ENCODE peak calls at places on chromosomes 1 and 21, in nine cellular contexts. B is PC-9, C is cardiac muscle cell, O is body of pancreas, P is tibial nerve, L is uterus, M is astrocyte of the spinal cord, X is suprapubic skin, N is adipocyte. D is an unnamed sample.

GRCh38 chr1:204990721-204991341 is 52.2 kb upstream of the CNTN2 start:
- DNase-seq in B (no peak), C (no peak), O (no peak), P (no peak), L (no peak), M (no peak), X (no peak), N (no peak), D (no peak)

GRCh38 chr1:98344726-98345125 is 316.8 kb upstream of the SNX7 start:
- DNase-seq in B (peak), C (no peak), O (no peak), P (no peak), L (no peak), M (peak), X (no peak), N (no peak), D (no peak)

GRCh38 chr1:1053022-1053421 is 21.1 kb downstream of the RNF223 start:
- DNase-seq in B (no peak), C (no peak), O (no peak), P (no peak), L (no peak), M (no peak), X (no peak), N (no peak), D (no peak)

GRCh38 chr1:173715538-173715844 is 710 bp downstream of the KLHL20 start:
- DNase-seq in B (no peak), C (no peak), O (no peak), P (no peak), L (no peak), M (peak), X (no peak), N (no peak), D (no peak)

GRCh38 chr1:25467193-25467592 is 36.5 kb downstream of the MACO1 start:
- DNase-seq in B (no peak), C (no peak), O (no peak), P (no peak), L (no peak), M (no peak), X (no peak), N (no peak), D (no peak)

GRCh38 chr1:218943371-218943770 is 230.3 kb upstream of the LYPLAL1 start:
- DNase-seq in B (no peak), C (no peak), O (no peak), P (no peak), L (no peak), M (no peak), X (no peak), N (no peak), D (no peak)

GRCh38 chr21:44012474-44013379 is 618 bp downstream of the TRAPPC10 start:
- DNase-seq in B (no peak), C (peak), O (peak), P (peak), L (peak), M (no peak), X (peak), N (peak), D (no peak)

GRCh38 chr1:99731384-99731783 is 35.1 kb downstream of the FRRS1 start:
- DNase-seq in B (no peak), C (no peak), O (no peak), P (no peak), L (no peak), M (peak), X (no peak), N (peak), D (no peak)

GRCh38 chr1:103541431-103541830 is 15.9 kb downstream of the RNPC3 start:
- DNase-seq in B (no peak), C (no peak), O (no peak), P (no peak), L (no peak), M (no peak), X (no peak), N (no peak), D (no peak)

GRCh38 chr1:32372149-32372756 is 9.9 kb downstream of the TSSK3 start:
- DNase-seq in B (no peak), C (no peak), O (no peak), P (no peak), L (no peak), M (no peak), X (no peak), N (no peak), D (no peak)

GRCh38 chr21:45889115-45889708 is 92.4 kb upstream of the COL6A1 start:
- DNase-seq in B (no peak), C (no peak), O (no peak), P (no peak), L (no peak), M (no peak), X (no peak), N (no peak), D (no peak)

GRCh38 chr1:168291222-168291824 is 10.6 kb downstream of the TBX19 start:
- DNase-seq in B (no peak), C (no peak), O (no peak), P (no peak), L (no peak), M (no peak), X (no peak), N (no peak), D (no peak)

GRCh38 chr1:110482662-110483307 is 31.8 kb downstream of the PROK1 start:
- DNase-seq in B (no peak), C (peak), O (no peak), P (no peak), L (no peak), M (no peak), X (no peak), N (no peak), D (no peak)

GRCh38 chr1:197637406-197637805 is 137.9 kb downstream of the DENND1B start:
- DNase-seq in B (no peak), C (no peak), O (no peak), P (no peak), L (no peak), M (no peak), X (no peak), N (no peak), D (no peak)

GRCh38 chr21:27329255-27329851 is 362.5 kb upstream of the ADAMTS5 start:
- DNase-seq in B (no peak), C (peak), O (no peak), P (no peak), L (peak), M (peak), X (no peak), N (peak), D (peak)

GRCh38 chr1:20988030-20988825 is 188.5 kb downstream of the EIF4G3 start:
- DNase-seq in B (no peak), C (no peak), O (no peak), P (no peak), L (no peak), M (peak), X (no peak), N (peak), D (no peak)

GRCh38 chr1:88946845-88947244 is 45.6 kb downstream of the KYAT3 start:
- DNase-seq in B (no peak), C (peak), O (no peak), P (no peak), L (no peak), M (peak), X (no peak), N (peak), D (no peak)

GRCh38 chr1:228456252-228457016 is 30.7 kb upstream of the RNF187 start:
- DNase-seq in B (no peak), C (no peak), O (no peak), P (no peak), L (no peak), M (no peak), X (no peak), N (no peak), D (no peak)

GRCh38 chr1:168428063-168428731 is 115.6 kb downstream of the XCL2 start:
- DNase-seq in B (no peak), C (peak), O (peak), P (no peak), L (peak), M (no peak), X (no peak), N (peak), D (no peak)

GRCh38 chr1:95116666-95117206 is 419 bp upstream of the TLCD4 start:
- DNase-seq in B (peak), C (peak), O (peak), P (peak), L (peak), M (peak), X (no peak), N (peak), D (no peak)

GRCh38 chr1:236064674-236065508 is at the start of gene NID1:
- DNase-seq in B (no peak), C (peak), O (peak), P (peak), L (peak), M (peak), X (peak), N (peak), D (peak)

GRCh38 chr1:236065509-236066005 is 667 bp upstream of the NID1 start:
- DNase-seq in B (no peak), C (no peak), O (no peak), P (peak), L (no peak), M (no peak), X (no peak), N (no peak), D (no peak)

GRCh38 chr1:236066054-236066453 is 1.2 kb upstream of the NID1 start:
- DNase-seq in B (no peak), C (peak), O (no peak), P (no peak), L (no peak), M (no peak), X (no peak), N (no peak), D (no peak)

GRCh38 chr1:236063919-236064673 is 794 bp downstream of the NID1 start:
- DNase-seq in B (no peak), C (peak), O (peak), P (peak), L (peak), M (peak), X (peak), N (peak), D (no peak)

DNA sequence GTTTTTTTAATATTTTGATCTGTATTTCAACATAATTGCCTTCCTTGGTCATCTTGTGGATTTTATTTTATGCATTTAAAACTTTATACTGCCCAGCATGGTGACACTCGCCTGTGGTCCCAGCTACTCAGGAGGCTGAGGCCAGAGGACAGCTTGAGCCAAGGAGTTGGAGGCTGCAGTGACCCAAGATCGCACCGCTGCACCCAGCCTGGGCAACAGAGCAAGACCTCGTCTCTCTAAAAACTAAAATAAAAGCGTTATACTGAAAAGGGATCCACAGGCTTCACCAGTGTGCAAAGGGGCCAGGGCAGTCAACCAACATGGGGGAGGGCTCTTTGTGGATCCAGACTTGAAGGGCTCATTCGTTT is 1.4 kb downstream of the NID1 start:
- DNase-seq in B (no peak), C (no peak), O (no peak), P (no peak), L (no peak), M (peak), X (no peak), N (no peak), D (no peak)
- H3K4me3 ChIP-seq in B (no peak), C (peak), O (no peak), P (peak), L (peak), M (peak), X (peak), N (peak), D (peak)

DNA sequence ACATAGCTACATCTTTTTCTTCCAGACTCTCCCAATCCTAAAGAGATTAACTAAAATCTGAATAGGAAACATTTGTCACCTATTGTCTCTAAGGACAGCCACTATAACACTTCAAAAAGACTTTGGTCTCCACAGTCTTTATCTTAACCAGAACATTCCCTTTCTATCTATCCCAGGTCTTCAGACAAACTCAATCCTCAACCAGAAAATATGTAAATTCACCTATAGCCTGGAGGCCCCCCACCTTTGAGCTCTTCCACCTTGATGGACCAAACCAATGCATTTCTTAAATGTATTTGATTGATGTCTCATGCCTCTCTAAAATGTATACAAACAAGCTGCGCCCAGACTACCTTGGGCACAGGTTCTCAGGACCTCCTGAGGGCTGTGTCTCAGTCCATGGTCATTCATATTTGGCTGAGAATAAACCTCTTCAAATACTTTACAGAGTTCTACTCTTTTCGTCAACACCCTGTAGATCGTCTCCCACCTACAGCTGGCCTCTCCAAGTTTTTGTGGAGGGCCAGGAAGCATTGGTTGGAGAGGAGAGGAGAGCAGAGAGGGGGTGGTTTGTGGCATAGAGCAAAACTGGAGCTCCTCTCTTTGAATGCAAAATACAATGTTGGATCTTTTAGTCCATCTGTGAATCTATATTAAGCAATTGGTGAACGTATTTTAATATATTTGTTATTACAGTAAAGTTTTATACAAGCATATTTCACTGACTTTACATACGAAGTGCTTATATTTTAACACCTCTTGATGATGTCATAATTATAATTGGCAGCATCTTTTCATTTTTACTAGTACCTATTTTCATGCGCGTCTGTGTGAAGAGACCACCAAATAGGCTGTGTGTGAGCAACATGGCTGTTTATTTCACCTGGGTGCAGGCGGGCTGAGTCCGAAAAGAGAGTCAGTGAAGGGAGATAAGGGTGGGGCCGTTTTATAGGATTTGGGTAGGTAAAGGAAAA is 230.7 kb upstream of the DUSP10 start:
- DNase-seq in B (peak), C (no peak), O (no peak), P (no peak), L (no peak), M (no peak), X (no peak), N (no peak), D (no peak)
- H3K4me3 ChIP-seq in B (peak), C (no peak), O (no peak), P (no peak), L (no peak), M (no peak), X (no peak), N (no peak), D (no peak)

GRCh38 chr1:156675715-156676311 is 1.4 kb downstream of the NES start:
- DNase-seq in B (no peak), C (no peak), O (no peak), P (no peak), L (peak), M (peak), X (no peak), N (peak), D (peak)

GRCh38 chr1:156670791-156671190 is 6.4 kb downstream of the NES start:
- DNase-seq in B (no peak), C (no peak), O (no peak), P (no peak), L (no peak), M (no peak), X (no peak), N (no peak), D (no peak)

GRCh38 chr1:156671804-156672203 is 5.4 kb downstream of the NES start:
- DNase-seq in B (no peak), C (no peak), O (no peak), P (no peak), L (no peak), M (no peak), X (no peak), N (no peak), D (no peak)

GRCh38 chr1:156675271-156675708 is 1.9 kb downstream of the NES start:
- DNase-seq in B (no peak), C (peak), O (no peak), P (no peak), L (peak), M (no peak), X (no peak), N (peak), D (no peak)

DNA sequence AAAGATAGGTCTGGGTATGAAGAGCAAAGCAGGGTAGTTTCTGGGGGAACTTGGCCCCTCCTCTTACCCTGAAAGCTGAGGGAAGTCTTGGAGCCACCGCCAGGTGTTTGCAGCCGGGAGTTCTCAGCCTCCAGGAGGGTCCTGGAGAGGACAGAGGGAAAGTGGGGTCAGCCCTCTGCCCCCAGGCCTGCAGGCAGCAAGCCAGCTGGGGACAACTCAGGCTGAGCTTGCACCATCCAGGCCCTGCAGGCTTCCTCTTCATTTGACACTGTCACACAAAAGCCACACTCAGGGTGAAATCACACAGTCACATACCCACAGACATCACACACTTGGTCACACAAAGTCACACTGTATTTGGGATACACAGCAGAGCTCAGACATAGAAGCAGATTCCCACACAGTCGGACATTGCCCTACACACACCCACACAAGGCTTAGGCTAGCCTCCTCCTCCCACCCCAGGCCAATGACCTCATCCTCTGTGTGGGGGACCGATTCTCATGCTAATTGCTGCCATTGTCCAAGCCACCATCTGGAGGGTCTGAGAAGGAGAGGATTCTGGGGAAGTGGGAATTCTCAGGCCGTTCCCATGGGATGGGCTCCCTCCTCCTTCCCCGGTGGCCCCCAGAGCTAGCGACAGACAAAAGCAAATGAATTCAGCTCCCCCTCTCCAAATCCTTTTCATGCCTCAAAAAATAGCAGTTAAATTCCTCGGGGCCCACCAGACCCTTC is 3.7 kb downstream of the NES start:
- DNase-seq in B (no peak), C (peak), O (no peak), P (no peak), L (no peak), M (no peak), X (no peak), N (no peak), D (no peak)
- H3K4me3 ChIP-seq in B (no peak), C (peak), O (no peak), P (no peak), L (no peak), M (no peak), X (peak), N (no peak), D (peak)

DNA sequence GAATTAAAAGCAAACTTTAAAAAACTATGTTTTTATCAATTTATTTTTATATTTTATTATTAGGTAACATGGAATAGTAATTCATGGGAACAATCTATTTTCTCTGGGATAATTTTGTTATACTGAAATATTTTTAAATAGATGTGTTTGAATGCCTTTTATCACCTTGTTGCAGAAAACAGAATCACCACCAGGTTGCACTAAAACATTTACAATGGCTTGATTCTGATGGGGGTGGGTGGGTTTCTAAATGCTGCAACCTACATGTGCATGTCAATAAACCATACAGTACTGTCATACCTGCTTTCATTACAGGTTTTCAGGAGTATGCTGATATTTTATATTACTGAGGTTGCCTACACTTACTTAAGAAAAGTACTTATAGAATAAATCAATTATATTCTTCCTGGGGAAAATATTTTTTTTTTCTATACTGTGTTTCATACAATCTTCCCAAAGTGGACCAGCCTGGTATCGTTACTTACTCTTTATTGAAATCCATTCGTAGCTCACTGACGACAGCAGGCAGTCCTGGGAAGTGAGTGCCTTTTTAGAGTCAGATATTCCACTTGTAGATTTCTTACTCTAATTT is 132.8 kb downstream of the PTPRC start:
- DNase-seq in B (no peak), C (peak), O (no peak), P (no peak), L (no peak), M (peak), X (no peak), N (peak), D (no peak)
- H3K4me3 ChIP-seq in B (no peak), C (no peak), O (no peak), P (no peak), L (no peak), M (no peak), X (no peak), N (no peak), D (no peak)

DNA sequence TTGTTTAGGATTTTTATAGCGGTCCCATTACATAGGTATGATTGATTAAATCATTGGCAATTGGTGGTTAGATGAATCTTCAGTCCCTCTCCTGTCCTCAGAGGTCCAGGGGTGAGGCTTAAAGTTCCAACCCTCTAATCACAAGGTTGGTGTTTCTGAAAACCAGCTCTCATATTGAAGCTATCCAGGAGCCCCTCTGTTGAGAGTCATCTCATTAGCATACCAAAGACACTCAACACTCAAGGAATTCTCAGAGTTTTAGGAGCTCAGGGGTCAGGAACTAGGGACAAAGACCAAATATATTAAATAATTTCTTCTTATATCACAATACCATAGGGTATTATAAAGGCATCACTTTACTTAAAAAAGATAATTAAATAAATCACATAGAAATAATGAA is 23.3 kb downstream of the FCRL2 start:
- DNase-seq in B (no peak), C (no peak), O (no peak), P (no peak), L (no peak), M (no peak), X (no peak), N (no peak), D (no peak)
- H3K4me3 ChIP-seq in B (no peak), C (no peak), O (no peak), P (no peak), L (no peak), M (no peak), X (no peak), N (no peak), D (no peak)

DNA sequence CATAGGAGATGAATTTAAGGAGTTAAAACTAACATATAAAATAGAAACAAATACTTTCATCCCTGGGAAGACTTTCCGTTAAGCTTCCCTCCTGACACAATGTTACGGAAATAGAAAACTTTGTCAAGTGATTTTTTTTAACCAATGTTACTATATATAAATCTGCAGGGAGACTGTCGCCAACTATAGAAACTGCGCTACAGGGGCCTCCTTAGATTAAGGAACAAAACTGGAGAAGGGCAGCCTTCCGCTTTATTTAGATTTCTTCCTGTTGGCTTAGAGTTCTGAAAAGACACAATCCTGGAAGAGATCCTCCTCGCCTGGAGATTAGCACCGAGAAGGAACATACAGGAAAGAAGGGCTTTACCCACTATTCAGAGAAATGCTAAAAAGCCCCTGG is 1.5 kb downstream of the MGST3 start:
- DNase-seq in B (no peak), C (no peak), O (no peak), P (no peak), L (no peak), M (no peak), X (no peak), N (peak), D (no peak)
- H3K4me3 ChIP-seq in B (peak), C (peak), O (no peak), P (peak), L (peak), M (peak), X (peak), N (peak), D (peak)

D was measured in skeletal muscle cell.